ENCODE peak calls at places on chromosomes 13 and 19, in ten cellular contexts. S, Q, J, I, G, K, H, O, D and L are unnamed samples.

GRCh38 chr13:112881656-112882554 is 87.1 kb upstream of the MCF2L start:
- DNase-seq in S (no peak), Q (no peak), J (no peak), I (no peak), G (no peak), K (no peak), H (no peak), O (peak; percentile 93), D (no peak), L (no peak)

GRCh38 chr19:7492142-7493055 is 3.6 kb upstream of the PEX11G start:
- DNase-seq in S (no peak), Q (no peak), J (peak; percentile 72), I (peak; percentile 84), G (no peak), K (no peak), H (no peak), O (no peak), D (no peak), L (no peak)

GRCh38 chr19:48133094-48133493 is 22.5 kb upstream of the PLA2G4C start:
- DNase-seq in S (no peak), Q (no peak), J (no peak), I (no peak), G (no peak), K (no peak), H (no peak), O (no peak), D (no peak), L (no peak)

GRCh38 chr19:44552324-44552723 is 22.8 kb upstream of the CEACAM20 start:
- DNase-seq in S (no peak), Q (no peak), J (peak; percentile 76), I (peak; percentile 33), G (peak; percentile 25), K (no peak), H (peak; percentile 4), O (no peak), D (no peak), L (no peak)

GRCh38 chr13:31945202-31945978 is 86.2 kb upstream of the FRY start:
- DNase-seq in S (peak; percentile 64), Q (no peak), J (no peak), I (peak; percentile 55), G (peak; percentile 97), K (peak; percentile 81), H (peak; percentile 76), O (no peak), D (peak; percentile 94), L (peak; percentile 80)

GRCh38 chr13:84088996-84089395 is 206.7 kb upstream of the SLITRK1 start:
- DNase-seq in S (no peak), Q (no peak), J (no peak), I (no peak), G (no peak), K (no peak), H (no peak), O (no peak), D (no peak), L (no peak)

GRCh38 chr19:58513694-58514563 is 2.1 kb upstream of the SLC27A5 start:
- DNase-seq in S (no peak), Q (peak; percentile 94), J (peak; percentile 98), I (no peak), G (peak; percentile 69), K (peak; percentile 94), H (peak; percentile 97), O (peak; percentile 92), D (peak; percentile 96), L (peak; percentile 91)

GRCh38 chr13:76745246-76746200 is 140.7 kb downstream of the KCTD12 start:
- DNase-seq in S (no peak), Q (no peak), J (no peak), I (no peak), G (no peak), K (no peak), H (no peak), O (no peak), D (no peak), L (no peak)

GRCh38 chr13:40813662-40814454 is 24.4 kb downstream of the SLC25A15 start:
- DNase-seq in S (no peak), Q (no peak), J (no peak), I (peak; percentile 6), G (peak; percentile 44), K (peak; percentile 36), H (peak; percentile 38), O (no peak), D (no peak), L (no peak)

GRCh38 chr13:42055500-42056085 is 7.1 kb downstream of the DGKH start:
- DNase-seq in S (no peak), Q (no peak), J (no peak), I (no peak), G (no peak), K (no peak), H (no peak), O (no peak), D (no peak), L (no peak)

GRCh38 chr19:33508941-33509614 is 12.5 kb downstream of the PEPD start:
- DNase-seq in S (no peak), Q (no peak), J (no peak), I (peak; percentile 67), G (no peak), K (no peak), H (no peak), O (no peak), D (no peak), L (no peak)

GRCh38 chr13:93862259-93862658 is 617.2 kb downstream of the DCT start:
- DNase-seq in S (no peak), Q (no peak), J (no peak), I (no peak), G (peak; percentile 65), K (no peak), H (no peak), O (no peak), D (no peak), L (no peak)

GRCh38 chr13:61779456-61779855 is 363.8 kb upstream of the PCDH20 start:
- DNase-seq in S (no peak), Q (no peak), J (no peak), I (no peak), G (no peak), K (no peak), H (no peak), O (no peak), D (no peak), L (no peak)

GRCh38 chr19:33767898-33768413 is 28.7 kb upstream of the KCTD15 start:
- DNase-seq in S (no peak), Q (no peak), J (peak; percentile 29), I (peak; percentile 29), G (no peak), K (no peak), H (no peak), O (no peak), D (no peak), L (no peak)

GRCh38 chr19:57088125-57088524 is 31.7 kb upstream of the USP29 start:
- DNase-seq in S (no peak), Q (no peak), J (no peak), I (no peak), G (no peak), K (no peak), H (no peak), O (no peak), D (no peak), L (no peak)

GRCh38 chr19:33805313-33805712 is 8.6 kb downstream of the KCTD15 start:
- DNase-seq in S (no peak), Q (no peak), J (no peak), I (no peak), G (no peak), K (no peak), H (no peak), O (no peak), D (no peak), L (no peak)

GRCh38 chr19:47004012-47004465 is 15.6 kb upstream of the NPAS1 start:
- DNase-seq in S (no peak), Q (no peak), J (no peak), I (no peak), G (no peak), K (no peak), H (no peak), O (no peak), D (no peak), L (no peak)

GRCh38 chr13:110409581-110409992 is 102.5 kb downstream of the COL4A2 start:
- DNase-seq in S (no peak), Q (no peak), J (no peak), I (peak; percentile 96), G (peak; percentile 76), K (no peak), H (no peak), O (no peak), D (no peak), L (no peak)

GRCh38 chr19:14404322-14404721 is 14.8 kb downstream of the DDX39A start:
- DNase-seq in S (no peak), Q (no peak), J (no peak), I (no peak), G (no peak), K (peak; percentile 31), H (peak; percentile 67), O (no peak), D (no peak), L (no peak)